ENCODE peak calls at places on chromosomes 6 and 20, in ten cellular contexts. P, E, F, B, Y, K, M, W, N and A are unnamed samples.

GRCh38 chr20:39785252-39785917 is 823.2 kb downstream of the DHX35 start:
- DNase-seq in M (no peak), Y (no peak), P (no peak), K (no peak), F (no peak), W (no peak), B (no peak), E (no peak), N (no peak), A (no peak)

GRCh38 chr6:112796712-112797111 is 449.6 kb downstream of the RFPL4B start:
- DNase-seq in M (no peak), F (no peak), E (no peak), N (no peak), P (no peak), B (no peak), Y (no peak), W (no peak), K (no peak), A (no peak)

GRCh38 chr6:11381801-11382513 is 149.5 kb upstream of the NEDD9 start:
- DNase-seq in W (no peak), P (no peak), M (no peak), K (peak; percentile 58), E (no peak), F (no peak), N (no peak), B (no peak), Y (no peak), A (no peak)

GRCh38 chr6:286681-287499 is 5.4 kb upstream of the DUSP22 start:
- DNase-seq in N (no peak), M (no peak), E (no peak), B (no peak), P (no peak), F (no peak), K (peak; percentile 54), W (no peak), Y (no peak), A (no peak)

GRCh38 chr20:13478366-13478765 is 160.4 kb downstream of the TASP1 start:
- DNase-seq in K (no peak), N (no peak), E (no peak), M (no peak), W (no peak), P (no peak), B (no peak), Y (no peak), F (no peak), A (no peak)

GRCh38 chr6:55950071-55950814 is 74.9 kb upstream of the BMP5 start:
- DNase-seq in K (no peak), Y (no peak), B (no peak), N (no peak), F (no peak), M (no peak), P (no peak), W (no peak), E (no peak), A (no peak)

GRCh38 chr20:33277471-33278441 is 5.3 kb upstream of the BPIFB1 start:
- DNase-seq in P (no peak), E (no peak), B (no peak), Y (no peak), M (no peak), W (no peak), F (peak; percentile 72), N (peak; percentile 26), K (no peak), A (no peak)

GRCh38 chr6:110325197-110325596 is 33.0 kb downstream of the METTL24 start:
- DNase-seq in F (no peak), N (peak; percentile 41), M (no peak), W (no peak), B (no peak), Y (no peak), P (peak; percentile 36), E (no peak), K (no peak), A (peak; percentile 66)

GRCh38 chr20:10040070-10040970 is 5.5 kb downstream of the ANKEF1 start:
- DNase-seq in F (no peak), B (no peak), Y (no peak), W (no peak), E (no peak), N (peak; percentile 98), P (peak; percentile 17), M (no peak), K (no peak), A (no peak)

GRCh38 chr6:85537055-85537494 is 56.6 kb downstream of the SNX14 start:
- DNase-seq in M (no peak), B (no peak), W (no peak), P (peak; percentile 8), Y (peak; percentile 14), F (no peak), N (peak; percentile 35), E (no peak), K (no peak), A (no peak)

GRCh38 chr20:36572701-36573102 is 695 bp upstream of the TGIF2 start:
- DNase-seq in B (peak; percentile 31), W (peak; percentile 42), N (no peak), F (peak; percentile 58), Y (peak; percentile 26), E (no peak), K (peak; percentile 26), M (no peak), P (peak; percentile 36), A (no peak)

GRCh38 chr6:44537306-44538049 is 150.0 kb downstream of the CDC5L start:
- DNase-seq in M (no peak), E (no peak), F (no peak), P (no peak), W (no peak), B (no peak), N (no peak), K (no peak), Y (no peak), A (no peak)

GRCh38 chr6:82217014-82217621 is 30.4 kb downstream of the IBTK start:
- DNase-seq in P (no peak), Y (no peak), K (no peak), M (peak; percentile 16), E (no peak), W (no peak), B (no peak), F (no peak), N (no peak), A (no peak)

GRCh38 chr20:23659989-23660837 is 22.5 kb upstream of the CST3 start:
- DNase-seq in K (no peak), P (no peak), M (no peak), E (no peak), W (no peak), N (no peak), Y (no peak), F (no peak), B (no peak), A (no peak)

GRCh38 chr6:41488392-41489129 is 57.6 kb upstream of the FOXP4 start:
- DNase-seq in Y (peak; percentile 63), M (no peak), N (no peak), K (no peak), E (no peak), W (no peak), P (peak; percentile 17), F (peak; percentile 69), B (no peak), A (no peak)

DNA sequence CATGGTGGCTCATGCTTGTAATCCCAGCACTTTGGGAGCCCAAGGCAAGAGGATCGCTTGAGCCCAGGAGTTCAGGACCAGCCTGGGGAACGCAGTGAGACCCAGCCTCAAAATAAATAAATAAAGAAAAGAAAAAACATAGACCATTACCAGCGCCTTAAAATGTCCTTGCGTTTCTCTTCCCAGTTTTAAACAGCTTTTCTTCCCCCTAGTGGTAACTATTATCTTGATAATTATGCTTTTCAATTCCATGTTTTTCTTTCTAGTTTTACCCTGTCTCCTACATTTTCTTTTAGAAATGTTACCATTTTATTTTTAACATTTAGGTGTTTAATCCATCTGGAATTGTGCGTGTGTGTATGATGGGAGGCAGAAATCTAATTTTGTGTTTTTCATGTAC is 24.4 kb downstream of the DNAH8 start:
- DNase-seq in W (no peak), K (no peak), M (no peak), N (peak; percentile 32), E (no peak), P (no peak), Y (no peak), F (peak; percentile 36), B (no peak), A (no peak)
- TF ChIP-seq CTCF in W (no peak), K (no peak), M (peak; percentile 41), N (peak; percentile 63), E (peak; percentile 11), P (peak; percentile 72), Y (peak; percentile 51), F (no peak), B (peak; percentile 60), A (no peak)

GRCh38 chr20:41889871-41890224 is 271.7 kb upstream of the CHD6 start:
- DNase-seq in W (no peak), F (no peak), P (no peak), N (no peak), K (no peak), Y (no peak), E (no peak), M (no peak), B (no peak), A (no peak)

GRCh38 chr20:41888434-41888833 is 270.3 kb upstream of the CHD6 start:
- DNase-seq in F (no peak), M (no peak), K (no peak), E (no peak), P (no peak), Y (no peak), N (no peak), B (no peak), W (no peak), A (no peak)

GRCh38 chr20:41887500-41887899 is 269.3 kb upstream of the CHD6 start:
- DNase-seq in N (no peak), E (no peak), F (no peak), P (no peak), B (no peak), M (no peak), K (no peak), Y (no peak), W (no peak), A (no peak)

GRCh38 chr20:41892031-41892430 is 273.9 kb upstream of the CHD6 start:
- DNase-seq in B (no peak), P (no peak), Y (no peak), F (no peak), K (no peak), N (no peak), W (no peak), M (no peak), E (no peak), A (no peak)

GRCh38 chr20:41889125-41889870 is 271.1 kb upstream of the CHD6 start:
- DNase-seq in B (no peak), N (peak; percentile 29), P (no peak), M (no peak), Y (peak; percentile 47), W (no peak), E (no peak), K (no peak), F (peak; percentile 4), A (peak; percentile 10)
- TF ChIP-seq CTCF in B (no peak), N (peak; percentile 15), P (no peak), M (no peak), Y (no peak), W (no peak), E (peak; percentile 38), K (no peak), F (peak; percentile 29), A (peak; percentile 56)

GRCh38 chr6:2611092-2611491 is 139.6 kb downstream of the MYLK4 start:
- DNase-seq in F (no peak), N (peak; percentile 61), B (no peak), Y (no peak), K (no peak), M (no peak), E (no peak), P (no peak), W (no peak), A (no peak)
- TF ChIP-seq CTCF in F (no peak), N (peak; percentile 33), B (no peak), Y (no peak), K (no peak), M (no peak), E (no peak), P (no peak), W (no peak), A (no peak)

GRCh38 chr20:54980321-54980960 is 505.0 kb downstream of the DOK5 start:
- DNase-seq in E (no peak), B (no peak), P (no peak), K (no peak), W (no peak), M (no peak), F (peak; percentile 4), N (peak; percentile 44), Y (peak; percentile 24), A (peak; percentile 26)
- TF ChIP-seq CTCF in E (peak; percentile 52), B (no peak), P (peak; percentile 38), K (no peak), W (peak; percentile 17), M (peak; percentile 77), F (no peak), N (peak; percentile 64), Y (no peak), A (peak; percentile 67)